ENCODE peak calls at places on chromosomes 3 and 15, in ten cellular contexts. N, I, R, V, O, P, S, X, A and B are unnamed samples. For H3K27me3, the result is how much of the 10 kb centered on the place peaks cover.

GRCh38 chr15:48541659-48542334 is 103.7 kb downstream of the FBN1 start:
- DNase-seq in O (peak), I (peak), A (peak), R (no peak), X (no peak), S (no peak), V (peak), N (peak), P (no peak), B (no peak)

GRCh38 chr3:69763458-69763857 is 24.2 kb downstream of the MITF start:
- DNase-seq in V (no peak), A (no peak), R (no peak), N (no peak), I (no peak), O (no peak), S (no peak), X (no peak), P (no peak), B (peak)

GRCh38 chr3:106819445-106819844 is 557.8 kb upstream of the CCDC54 start:
- DNase-seq in P (no peak), I (no peak), O (no peak), R (no peak), N (no peak), V (no peak), X (no peak), S (no peak), A (no peak), B (no peak)

GRCh38 chr3:194369522-194370279 is at the start of gene LRRC15:
- DNase-seq in I (peak), X (no peak), P (no peak), R (no peak), V (no peak), N (peak), A (peak), O (no peak), S (peak), B (peak)

GRCh38 chr3:159263750-159264561 is 462.1 kb downstream of the MFSD1 start:
- DNase-seq in O (no peak), S (no peak), P (no peak), N (peak), V (peak), X (no peak), A (no peak), I (peak), R (no peak), B (no peak)

GRCh38 chr3:169246158-169246557 is 417.4 kb downstream of the MECOM start:
- DNase-seq in O (no peak), N (no peak), P (no peak), A (no peak), V (no peak), I (no peak), X (no peak), R (no peak), S (no peak), B (no peak)

GRCh38 chr15:36291501-36291900 is 287.9 kb upstream of the CDIN1 start:
- DNase-seq in A (no peak), R (no peak), O (no peak), V (no peak), S (no peak), P (no peak), I (no peak), X (no peak), N (no peak), B (no peak)

GRCh38 chr3:46931631-46932441 is 44.7 kb downstream of the CCDC12 start:
- DNase-seq in A (no peak), N (no peak), X (no peak), I (peak), R (peak), S (no peak), V (peak), O (no peak), P (no peak), B (peak)

GRCh38 chr3:30538787-30539186 is 67.6 kb upstream of the TGFBR2 start:
- DNase-seq in N (peak), I (no peak), V (no peak), A (no peak), P (no peak), O (peak), R (no peak), S (no peak), X (no peak), B (no peak)

DNA sequence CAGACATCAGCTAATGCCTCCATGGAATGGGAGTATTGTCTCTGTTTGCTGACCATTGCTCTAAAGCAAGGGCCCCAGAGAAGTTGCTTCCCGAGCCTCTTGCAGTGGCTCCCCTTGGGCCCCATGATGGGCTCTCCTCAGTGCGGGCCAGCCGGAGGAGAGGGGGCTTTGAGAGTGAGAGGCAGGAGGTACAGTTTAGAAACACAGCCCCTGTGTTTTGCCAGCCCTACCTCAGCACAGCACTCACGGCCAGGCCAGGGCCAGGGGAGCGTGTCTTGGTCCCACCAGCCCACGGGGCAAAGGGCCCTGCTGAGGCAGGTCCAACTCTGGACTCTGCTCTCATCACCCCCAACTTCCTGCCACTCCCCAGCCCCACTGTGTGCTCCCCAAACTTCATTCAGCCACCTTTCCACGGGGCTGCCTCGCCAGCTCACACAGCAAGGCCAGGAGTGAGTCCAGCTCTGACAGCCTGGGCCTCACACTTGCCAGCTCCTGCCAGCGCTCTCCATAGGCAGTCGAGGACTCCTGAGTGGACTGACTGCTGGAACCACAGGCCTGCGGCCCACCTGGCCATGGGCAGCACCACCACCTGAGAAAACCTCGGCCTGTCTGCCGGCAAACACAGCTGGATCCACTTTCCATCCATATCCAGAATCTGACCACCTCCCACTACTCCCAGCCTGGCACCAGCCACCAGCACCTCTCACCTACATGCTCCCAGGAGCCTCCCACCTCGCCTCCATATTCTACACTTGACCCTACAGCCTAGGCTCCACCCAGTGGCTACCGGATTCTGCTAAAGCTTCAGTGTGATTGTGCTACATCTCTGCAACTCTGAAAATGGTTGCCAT is 99.0 kb downstream of the TLE3 start:
- DNase-seq in A (no peak), R (no peak), O (no peak), V (no peak), N (no peak), S (no peak), I (no peak), X (no peak), P (no peak), B (no peak)
- H3K27me3 ChIP-seq in A (under half), R (under half), O (under half), V (under half), N (under half), S (under half), I (under half), X (under half), P (under half), B (under half)

GRCh38 chr3:100368421-100368820 is 32.5 kb downstream of the TOMM70 start:
- DNase-seq in V (no peak), S (no peak), R (no peak), A (no peak), N (no peak), I (no peak), P (no peak), X (no peak), O (no peak), B (no peak)
- H3K27me3 ChIP-seq in V (under half), S (under half), R (under half), A (under half), N (under half), I (under half), P (under half), X (under half), O (under half), B (under half)

DNA sequence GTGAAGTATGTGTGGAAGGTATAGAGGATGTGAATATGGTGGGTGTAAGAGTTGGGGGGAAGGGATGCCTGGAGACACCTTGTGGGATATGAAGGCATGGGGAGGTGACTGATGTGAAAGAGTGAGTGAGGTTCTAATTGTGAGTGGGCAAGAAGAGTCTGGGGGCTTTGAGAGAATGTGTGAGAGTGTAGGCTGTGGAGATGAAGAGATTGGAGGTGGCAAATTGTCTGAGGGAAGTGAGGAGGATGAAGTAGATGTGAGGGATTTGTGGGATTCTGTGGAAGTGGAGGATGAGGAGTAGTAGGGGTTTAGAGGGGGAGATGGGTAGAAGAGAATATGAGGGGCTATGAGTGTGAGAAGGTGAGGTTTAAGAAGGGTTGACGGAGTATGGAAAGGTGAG is 41.6 kb downstream of the ZIC4 start:
- DNase-seq in X (no peak), P (no peak), O (no peak), I (no peak), R (no peak), A (no peak), N (no peak), V (no peak), S (no peak), B (no peak)
- H3K27me3 ChIP-seq in X (under half), P (under half), O (under half), I (half or more), R (under half), A (under half), N (under half), V (half or more), S (half or more), B (half or more)

GRCh38 chr3:5271061-5271683 is 83.7 kb downstream of the EDEM1 start:
- DNase-seq in I (no peak), V (no peak), S (no peak), X (no peak), O (no peak), R (no peak), P (no peak), A (no peak), N (no peak), B (no peak)
- H3K27me3 ChIP-seq in I (under half), V (under half), S (under half), X (under half), O (under half), R (under half), P (under half), A (under half), N (under half), B (under half)

GRCh38 chr15:37599175-37599574 is 335.3 kb upstream of the TMCO5A start:
- DNase-seq in P (no peak), R (no peak), X (no peak), I (no peak), O (no peak), V (no peak), N (no peak), S (no peak), A (no peak), B (no peak)
- H3K27me3 ChIP-seq in P (under half), R (under half), X (under half), I (under half), O (under half), V (under half), N (under half), S (under half), A (under half), B (under half)

DNA sequence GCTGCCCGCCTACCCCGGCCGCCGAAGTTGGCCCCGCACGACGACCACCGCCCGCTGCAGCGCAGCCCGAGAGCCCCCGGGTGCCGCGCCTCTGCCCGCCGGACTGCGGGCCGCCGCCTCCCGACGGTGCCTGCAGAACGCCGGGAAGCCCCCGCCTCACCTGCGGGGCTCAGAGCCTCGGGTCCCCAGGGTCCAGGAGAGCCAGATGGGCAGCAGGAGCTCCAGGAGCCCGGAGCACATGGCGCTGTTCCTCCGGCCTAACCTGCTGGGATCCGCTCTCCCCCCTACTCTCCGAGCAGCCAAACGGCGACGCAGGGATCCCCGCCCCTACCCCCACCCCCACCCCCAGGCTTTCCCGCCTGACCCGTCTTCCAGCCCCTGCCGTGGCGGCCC is 615 bp upstream of the GABRB3 start:
- DNase-seq in V (peak), O (no peak), R (no peak), N (no peak), I (peak), X (no peak), P (no peak), S (peak), A (no peak), B (no peak)
- H3K27me3 ChIP-seq in V (under half), O (under half), R (under half), N (under half), I (half or more), X (under half), P (under half), S (under half), A (under half), B (under half)

DNA sequence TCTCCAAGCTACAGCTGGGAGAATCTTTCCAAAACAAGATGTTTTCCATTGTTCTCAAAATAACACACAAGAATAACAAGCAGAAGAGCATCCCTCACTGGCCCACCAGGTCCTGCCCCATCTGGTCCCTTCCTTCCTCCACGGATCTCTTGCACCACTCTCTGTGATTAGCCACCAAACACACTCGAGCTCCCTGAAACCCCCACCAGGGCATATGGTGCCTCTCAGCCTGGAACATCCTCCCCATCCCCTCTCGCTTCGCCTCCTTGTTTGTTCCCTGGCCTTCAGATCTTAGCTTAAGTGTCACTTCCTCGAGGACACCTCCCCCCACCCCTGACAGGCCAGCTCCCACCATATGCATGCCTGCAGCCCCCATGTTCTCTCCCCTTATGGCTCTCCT is 496.6 kb upstream of the PROK2 start:
- DNase-seq in O (no peak), A (no peak), I (no peak), S (no peak), N (no peak), X (no peak), V (no peak), P (no peak), R (no peak), B (no peak)
- H3K27me3 ChIP-seq in O (under half), A (under half), I (under half), S (under half), N (under half), X (under half), V (under half), P (under half), R (under half), B (under half)

GRCh38 chr15:73857193-73857920 is 16.0 kb upstream of the TBC1D21 start:
- DNase-seq in X (no peak), I (no peak), N (no peak), P (no peak), S (peak), V (no peak), R (no peak), O (no peak), A (peak), B (no peak)

GRCh38 chr15:73854265-73854664 is 19.1 kb upstream of the TBC1D21 start:
- DNase-seq in V (no peak), N (no peak), O (no peak), X (no peak), A (no peak), R (no peak), P (no peak), I (no peak), S (no peak), B (no peak)

GRCh38 chr15:73856458-73857192 is 16.7 kb upstream of the TBC1D21 start:
- DNase-seq in P (no peak), O (no peak), A (peak), X (no peak), S (peak), R (no peak), I (no peak), N (no peak), V (peak), B (peak)

GRCh38 chr15:73859236-73859635 is 14.1 kb upstream of the TBC1D21 start:
- DNase-seq in O (no peak), A (peak), S (peak), P (no peak), X (no peak), V (no peak), N (no peak), R (no peak), I (no peak), B (no peak)

GRCh38 chr15:73858062-73858461 is 15.3 kb upstream of the TBC1D21 start:
- DNase-seq in P (no peak), X (no peak), O (no peak), S (peak), V (no peak), N (no peak), A (peak), R (no peak), I (no peak), B (no peak)
- H3K27me3 ChIP-seq in P (under half), X (under half), O (under half), S (under half), V (under half), N (under half), A (under half), R (under half), I (under half), B (under half)

GRCh38 chr3:63442918-63443317 is 164.8 kb downstream of the SYNPR start:
- DNase-seq in V (no peak), O (no peak), I (no peak), R (no peak), P (no peak), N (no peak), X (no peak), A (no peak), S (no peak), B (no peak)

GRCh38 chr3:63437858-63438257 is 159.8 kb downstream of the SYNPR start:
- DNase-seq in S (no peak), I (no peak), P (no peak), N (no peak), R (no peak), X (no peak), A (no peak), V (no peak), O (no peak), B (no peak)

GRCh38 chr3:63441262-63441661 is 163.2 kb downstream of the SYNPR start:
- DNase-seq in R (no peak), O (no peak), P (no peak), N (no peak), I (peak), A (no peak), S (no peak), X (no peak), V (no peak), B (no peak)
- H3K27me3 ChIP-seq in R (under half), O (under half), P (under half), N (under half), I (under half), A (under half), S (under half), X (under half), V (under half), B (under half)